ENCODE peak calls at places on chromosomes 6 and 20, in five cellular contexts. R, F, C, P and S are unnamed samples.

GRCh38 chr6:47076422-47077344 is 34.6 kb upstream of the ADGRF1 start:
- DNase-seq in P (peak), F (no peak), R (peak), C (no peak), S (no peak)

GRCh38 chr6:138594749-138595148 is 95.5 kb upstream of the NHSL1 start:
- DNase-seq in R (no peak), P (no peak), C (no peak), F (no peak), S (no peak)

GRCh38 chr6:3231213-3232016 is 4.0 kb upstream of the TUBB2B start:
- DNase-seq in R (peak), C (no peak), P (peak), F (peak), S (peak)

GRCh38 chr6:56835612-56836011 is 119.3 kb upstream of the BEND6 start:
- DNase-seq in P (no peak), R (no peak), F (no peak), C (no peak), S (no peak)

GRCh38 chr6:111011360-111012142 is 29.7 kb downstream of the RPF2 start:
- DNase-seq in F (no peak), C (no peak), P (no peak), R (peak), S (peak)

GRCh38 chr6:125285936-125286335 is 15.8 kb downstream of the HDDC2 start:
- DNase-seq in P (no peak), F (no peak), C (no peak), R (no peak), S (no peak)

GRCh38 chr6:79240509-79240908 is 6.0 kb upstream of the HMGN3 start:
- DNase-seq in F (no peak), P (no peak), R (peak), C (no peak), S (no peak)

GRCh38 chr6:11700118-11700718 is 78.4 kb downstream of the ADTRP start:
- DNase-seq in F (no peak), R (peak), P (no peak), C (no peak), S (peak)

GRCh38 chr6:33689879-33690278 is 21.6 kb downstream of the UQCC2 start:
- DNase-seq in C (no peak), P (no peak), F (no peak), R (no peak), S (no peak)

GRCh38 chr6:169862464-169863148 is 111.2 kb downstream of the ERMARD start:
- DNase-seq in C (no peak), R (no peak), F (no peak), P (no peak), S (no peak)

GRCh38 chr20:22582960-22583772 is 1.2 kb downstream of the FOXA2 start:
- DNase-seq in R (no peak), F (no peak), P (no peak), C (no peak), S (peak)

GRCh38 chr6:3970097-3970496 is 108.8 kb downstream of the FAM217A start:
- DNase-seq in F (no peak), C (no peak), R (no peak), P (no peak), S (no peak)